ENCODE peak calls at places on chromosomes 13 and 19, in eight cellular contexts. A, W, C, F, V, S, B and P are unnamed samples.

GRCh38 chr13:57996717-57997116 is 365.2 kb downstream of the PCDH17 start:
- DNase-seq in W (no peak), F (no peak), A (no peak), B (no peak), V (no peak), S (no peak), C (peak), P (no peak)

GRCh38 chr19:48461982-48462655 is 6.7 kb downstream of the KCNJ14 start:
- DNase-seq in F (no peak), A (no peak), S (no peak), B (no peak), V (no peak), W (peak), C (no peak), P (no peak)

GRCh38 chr19:48674921-48675824 is 2.4 kb upstream of the NTN5 start:
- DNase-seq in W (peak), A (peak), V (peak), F (peak), B (peak), S (peak), C (peak), P (peak)

GRCh38 chr13:46655727-46656180 is 102.8 kb downstream of the LRCH1 start:
- DNase-seq in A (no peak), C (peak), W (peak), V (no peak), B (no peak), S (peak), F (no peak), P (no peak)

GRCh38 chr19:33296473-33297060 is 5.8 kb downstream of the CEBPA start:
- DNase-seq in S (no peak), C (no peak), V (no peak), F (no peak), B (no peak), W (no peak), A (no peak), P (no peak)

GRCh38 chr13:109348514-109349340 is 437.7 kb downstream of the IRS2 start:
- DNase-seq in B (no peak), A (no peak), C (peak), V (no peak), S (no peak), F (no peak), W (no peak), P (no peak)

GRCh38 chr13:36323408-36323807 is 22.8 kb downstream of the SPART start:
- DNase-seq in B (no peak), F (no peak), A (no peak), W (no peak), S (no peak), C (no peak), V (no peak), P (no peak)

GRCh38 chr19:8831832-8832131 is 322 bp downstream of the ZNF558 start:
- DNase-seq in C (no peak), S (no peak), B (no peak), V (no peak), F (no peak), A (no peak), W (no peak), P (no peak)

GRCh38 chr19:56348289-56348877 is 33.7 kb upstream of the ZSCAN5A start:
- DNase-seq in C (peak), V (no peak), A (no peak), F (no peak), W (peak), S (no peak), B (no peak), P (no peak)

GRCh38 chr19:47229674-47230121 is 1.3 kb downstream of the BBC3 start:
- DNase-seq in C (no peak), V (no peak), W (no peak), A (no peak), S (peak), B (no peak), F (no peak), P (no peak)

GRCh38 chr13:31049833-31050232 is 111.9 kb downstream of the HSPH1 start:
- DNase-seq in V (no peak), B (no peak), F (no peak), A (no peak), C (no peak), S (no peak), W (no peak), P (peak)

GRCh38 chr19:13613447-13613846 is 107.2 kb upstream of the CACNA1A start:
- DNase-seq in V (no peak), B (no peak), W (no peak), C (no peak), S (no peak), F (no peak), A (no peak), P (no peak)

GRCh38 chr19:38559428-38560401 is 58.0 kb downstream of the MAP4K1 start:
- DNase-seq in S (peak), V (no peak), C (no peak), A (no peak), W (no peak), F (peak), B (no peak), P (no peak)

GRCh38 chr13:42990147-42990990 is 1.7 kb downstream of the EPSTI1 start:
- DNase-seq in V (no peak), C (no peak), A (no peak), W (no peak), B (no peak), F (no peak), S (no peak), P (no peak)

GRCh38 chr19:17450264-17451075 is 2.0 kb upstream of the TMEM221 start:
- DNase-seq in A (no peak), F (no peak), B (no peak), S (no peak), C (no peak), W (no peak), V (no peak), P (no peak)

GRCh38 chr13:33251131-33251629 is 34.4 kb downstream of the STARD13 start:
- DNase-seq in B (no peak), S (peak), C (peak), F (no peak), V (peak), W (no peak), A (peak), P (no peak)

GRCh38 chr19:42126565-42126964 is 5.7 kb downstream of the POU2F2 start:
- DNase-seq in F (no peak), B (no peak), S (no peak), V (no peak), W (no peak), C (no peak), A (no peak), P (no peak)

GRCh38 chr13:114057131-114058050 is 75.0 kb downstream of the RASA3 start:
- DNase-seq in W (no peak), V (no peak), F (no peak), A (no peak), C (no peak), B (no peak), S (no peak), P (no peak)

GRCh38 chr13:39321578-39321977 is 281.4 kb downstream of the LHFPL6 start:
- DNase-seq in V (no peak), W (no peak), C (no peak), F (no peak), A (no peak), B (no peak), S (no peak), P (no peak)

GRCh38 chr13:96034662-96035061 is 18.5 kb downstream of the UGGT2 start:
- DNase-seq in F (no peak), V (no peak), B (no peak), S (no peak), C (no peak), W (no peak), A (no peak), P (no peak)

DNA sequence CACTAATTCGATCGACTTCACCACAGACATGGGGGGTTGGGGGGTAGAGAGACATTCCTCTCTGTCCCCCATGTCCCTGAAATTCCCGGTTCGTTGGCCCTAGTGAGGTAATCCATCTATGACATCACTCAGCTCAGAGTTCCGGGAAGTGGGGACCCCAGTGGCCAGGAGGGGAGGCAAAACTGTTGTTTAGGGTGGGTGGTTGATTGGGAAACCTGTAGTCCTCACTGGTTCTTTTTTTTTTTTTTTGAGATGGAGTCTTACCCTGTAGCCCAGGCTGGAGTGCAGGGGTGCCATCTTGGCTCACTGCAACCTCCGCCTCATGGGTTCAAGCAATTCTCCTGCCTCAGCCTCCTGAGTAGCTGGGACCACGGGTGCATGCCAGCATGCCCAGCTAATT is at the start of gene ARRDC5:
- DNase-seq in W (no peak), B (no peak), S (no peak), F (no peak), C (no peak), A (no peak), V (no peak), P (no peak)
- TF ChIP-seq CTCF in W (no peak), B (no peak), S (no peak), F (no peak), C (no peak), A (no peak), V (no peak), P (no peak)

DNA sequence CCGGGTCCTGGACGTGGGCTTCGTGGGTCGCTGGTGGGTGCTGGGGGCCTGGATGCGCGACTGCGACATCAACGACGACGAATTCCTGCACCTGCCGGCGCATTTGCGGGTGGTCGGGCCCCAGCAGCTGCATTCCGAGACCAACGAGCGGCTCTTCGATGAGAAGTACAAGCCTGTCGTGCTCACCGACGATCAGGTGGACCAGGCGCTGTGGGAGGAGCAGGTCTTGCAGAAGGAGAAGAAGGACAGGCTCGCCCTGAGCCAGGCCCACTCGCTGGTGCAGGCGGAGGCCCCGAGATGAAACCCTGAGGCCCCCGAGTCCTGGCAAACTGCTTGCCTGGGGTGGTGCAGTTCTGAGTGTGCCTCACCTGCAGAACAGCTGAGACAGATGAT is 787 bp downstream of the TIMM29 start:
- DNase-seq in C (no peak), V (no peak), B (no peak), S (no peak), F (no peak), A (no peak), W (peak), P (no peak)
- H3K27ac ChIP-seq in C (peak), V (peak), B (peak), S (no peak), F (peak), A (peak), W (no peak), P (peak)

DNA sequence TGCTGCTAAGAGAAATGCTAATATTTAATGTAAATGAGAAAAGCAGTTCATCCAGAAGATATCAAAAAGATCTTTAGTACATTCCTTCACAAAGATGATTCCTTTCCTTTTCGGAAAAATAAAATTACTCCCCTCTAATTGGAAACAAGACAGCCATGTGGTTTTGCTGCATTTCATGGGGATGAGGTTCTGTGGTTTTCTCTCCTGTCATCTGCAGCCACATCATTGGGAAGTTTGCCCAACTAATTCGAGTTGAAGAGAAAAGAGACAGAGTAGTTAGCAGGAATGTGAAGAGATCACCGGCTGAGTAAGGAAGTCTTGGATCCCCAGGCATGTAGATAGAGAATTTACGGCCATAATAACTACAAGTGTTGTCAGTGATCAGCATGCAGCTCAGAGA is 122.1 kb downstream of the CYSLTR2 start:
- DNase-seq in B (no peak), F (no peak), V (no peak), W (no peak), C (peak), A (no peak), S (no peak), P (no peak)
- TF ChIP-seq CTCF in B (no peak), F (no peak), V (no peak), W (no peak), C (no peak), A (no peak), S (no peak), P (no peak)

GRCh38 chr19:1862424-1863307 is 713 bp downstream of the KLF16 start:
- DNase-seq in F (peak), S (peak), V (no peak), W (peak), B (peak), C (peak), A (peak), P (no peak)
- H3K27ac ChIP-seq in F (peak), S (no peak), V (peak), W (no peak), B (peak), C (peak), A (peak), P (peak)

GRCh38 chr13:44465318-44465717 is 91.7 kb downstream of the SERP2 start:
- DNase-seq in F (no peak), S (no peak), A (no peak), V (no peak), C (no peak), W (no peak), B (no peak), P (no peak)
- TF ChIP-seq CTCF in F (no peak), S (no peak), A (no peak), V (no peak), C (no peak), W (no peak), B (no peak), P (no peak)